ENCODE peak calls at places on chromosomes 7 and 10, in seven cellular contexts. One of them, this sample, is unnamed.

GRCh38 chr7:142516038-142516501 is 233.2 kb upstream of the PRSS1 start:
- DNase-seq in NCI-H460: peak
- DNase-seq in natural killer cell: no peak
- DNase-seq in cardiac fibroblast: peak
- DNase-seq in endodermal cell: peak
- DNase-seq in type B pancreatic cell: no peak
- DNase-seq in CD8-positive, alpha-beta memory T cell: no peak
- DNase-seq in this sample: peak

GRCh38 chr10:43028143-43028542 is 48.7 kb upstream of the RET start:
- DNase-seq in NCI-H460: no peak
- DNase-seq in natural killer cell: no peak
- DNase-seq in cardiac fibroblast: no peak
- DNase-seq in endodermal cell: no peak
- DNase-seq in type B pancreatic cell: no peak
- DNase-seq in CD8-positive, alpha-beta memory T cell: no peak
- DNase-seq in this sample: no peak

GRCh38 chr7:6505685-6506559 is 45.3 kb downstream of the GRID2IP start:
- DNase-seq in NCI-H460: no peak
- DNase-seq in natural killer cell: no peak
- DNase-seq in cardiac fibroblast: no peak
- DNase-seq in endodermal cell: peak
- DNase-seq in type B pancreatic cell: no peak
- DNase-seq in CD8-positive, alpha-beta memory T cell: no peak
- DNase-seq in this sample: no peak

GRCh38 chr7:47239034-47239433 is 342.9 kb downstream of the TNS3 start:
- DNase-seq in NCI-H460: no peak
- DNase-seq in natural killer cell: no peak
- DNase-seq in cardiac fibroblast: no peak
- DNase-seq in endodermal cell: no peak
- DNase-seq in type B pancreatic cell: no peak
- DNase-seq in CD8-positive, alpha-beta memory T cell: no peak
- DNase-seq in this sample: no peak

GRCh38 chr7:6416516-6417145 is 31.1 kb downstream of the DAGLB start:
- DNase-seq in NCI-H460: no peak
- DNase-seq in natural killer cell: no peak
- DNase-seq in cardiac fibroblast: peak
- DNase-seq in endodermal cell: peak
- DNase-seq in type B pancreatic cell: no peak
- DNase-seq in CD8-positive, alpha-beta memory T cell: no peak
- DNase-seq in this sample: no peak

GRCh38 chr7:29442146-29442545 is 121.5 kb upstream of the PRR15 start:
- DNase-seq in NCI-H460: no peak
- DNase-seq in natural killer cell: no peak
- DNase-seq in cardiac fibroblast: peak
- DNase-seq in endodermal cell: peak
- DNase-seq in type B pancreatic cell: no peak
- DNase-seq in CD8-positive, alpha-beta memory T cell: no peak
- DNase-seq in this sample: peak

GRCh38 chr7:44977304-44977858 is 1.4 kb downstream of the MYO1G start:
- DNase-seq in NCI-H460: no peak
- DNase-seq in natural killer cell: peak
- DNase-seq in cardiac fibroblast: no peak
- DNase-seq in endodermal cell: no peak
- DNase-seq in type B pancreatic cell: no peak
- DNase-seq in CD8-positive, alpha-beta memory T cell: peak
- DNase-seq in this sample: peak

GRCh38 chr7:46707973-46708372 is 786.9 kb upstream of the IGFBP3 start:
- DNase-seq in NCI-H460: no peak
- DNase-seq in natural killer cell: no peak
- DNase-seq in cardiac fibroblast: no peak
- DNase-seq in endodermal cell: no peak
- DNase-seq in type B pancreatic cell: no peak
- DNase-seq in CD8-positive, alpha-beta memory T cell: no peak
- DNase-seq in this sample: no peak

GRCh38 chr7:44767912-44768662 is 19.4 kb downstream of the ZMIZ2 start:
- DNase-seq in NCI-H460: no peak
- DNase-seq in natural killer cell: no peak
- DNase-seq in cardiac fibroblast: peak
- DNase-seq in endodermal cell: no peak
- DNase-seq in type B pancreatic cell: no peak
- DNase-seq in CD8-positive, alpha-beta memory T cell: no peak
- DNase-seq in this sample: peak

GRCh38 chr7:110994028-110994967 is 96.6 kb upstream of the LRRN3 start:
- DNase-seq in NCI-H460: no peak
- DNase-seq in natural killer cell: no peak
- DNase-seq in cardiac fibroblast: no peak
- DNase-seq in endodermal cell: no peak
- DNase-seq in type B pancreatic cell: no peak
- DNase-seq in CD8-positive, alpha-beta memory T cell: no peak
- DNase-seq in this sample: no peak

GRCh38 chr7:116727432-116728009 is 55.5 kb downstream of the MET start:
- DNase-seq in NCI-H460: no peak
- DNase-seq in natural killer cell: no peak
- DNase-seq in cardiac fibroblast: no peak
- DNase-seq in endodermal cell: no peak
- DNase-seq in type B pancreatic cell: no peak
- DNase-seq in CD8-positive, alpha-beta memory T cell: no peak
- DNase-seq in this sample: peak

GRCh38 chr10:18297659-18298058 is 157.4 kb downstream of the CACNB2 start:
- DNase-seq in NCI-H460: no peak
- DNase-seq in natural killer cell: no peak
- DNase-seq in cardiac fibroblast: no peak
- DNase-seq in endodermal cell: no peak
- DNase-seq in type B pancreatic cell: no peak
- DNase-seq in CD8-positive, alpha-beta memory T cell: no peak
- DNase-seq in this sample: no peak

GRCh38 chr10:131148270-131148669 is 163.3 kb downstream of the TCERG1L start:
- DNase-seq in NCI-H460: no peak
- DNase-seq in natural killer cell: no peak
- DNase-seq in cardiac fibroblast: no peak
- DNase-seq in endodermal cell: no peak
- DNase-seq in type B pancreatic cell: no peak
- DNase-seq in CD8-positive, alpha-beta memory T cell: no peak
- DNase-seq in this sample: no peak

GRCh38 chr7:44705434-44705833 is 43.2 kb upstream of the ZMIZ2 start:
- DNase-seq in NCI-H460: no peak
- DNase-seq in natural killer cell: no peak
- DNase-seq in cardiac fibroblast: no peak
- DNase-seq in endodermal cell: no peak
- DNase-seq in type B pancreatic cell: no peak
- DNase-seq in CD8-positive, alpha-beta memory T cell: no peak
- DNase-seq in this sample: no peak

GRCh38 chr10:27679996-27680395 is 65.6 kb downstream of the MKX start:
- DNase-seq in NCI-H460: no peak
- DNase-seq in natural killer cell: no peak
- DNase-seq in cardiac fibroblast: no peak
- DNase-seq in endodermal cell: no peak
- DNase-seq in type B pancreatic cell: no peak
- DNase-seq in CD8-positive, alpha-beta memory T cell: no peak
- DNase-seq in this sample: peak

GRCh38 chr7:112080974-112081373 is 125.2 kb downstream of the DOCK4 start:
- DNase-seq in NCI-H460: peak
- DNase-seq in natural killer cell: no peak
- DNase-seq in cardiac fibroblast: peak
- DNase-seq in endodermal cell: no peak
- DNase-seq in type B pancreatic cell: no peak
- DNase-seq in CD8-positive, alpha-beta memory T cell: no peak
- DNase-seq in this sample: no peak

GRCh38 chr7:2632717-2633537 is 1.1 kb downstream of the TTYH3 start:
- DNase-seq in NCI-H460: no peak
- DNase-seq in natural killer cell: peak
- DNase-seq in cardiac fibroblast: peak
- DNase-seq in endodermal cell: peak
- DNase-seq in type B pancreatic cell: peak
- DNase-seq in CD8-positive, alpha-beta memory T cell: peak
- DNase-seq in this sample: peak

GRCh38 chr10:88196298-88196697 is 332.9 kb downstream of the PTEN start:
- DNase-seq in NCI-H460: no peak
- DNase-seq in natural killer cell: no peak
- DNase-seq in cardiac fibroblast: peak
- DNase-seq in endodermal cell: no peak
- DNase-seq in type B pancreatic cell: no peak
- DNase-seq in CD8-positive, alpha-beta memory T cell: no peak
- DNase-seq in this sample: peak

GRCh38 chr10:97222346-97222961 is 36.7 kb upstream of the SLIT1 start:
- DNase-seq in NCI-H460: no peak
- DNase-seq in natural killer cell: no peak
- DNase-seq in cardiac fibroblast: no peak
- DNase-seq in endodermal cell: peak
- DNase-seq in type B pancreatic cell: no peak
- DNase-seq in CD8-positive, alpha-beta memory T cell: no peak
- DNase-seq in this sample: no peak

GRCh38 chr10:122543676-122544075 is 16.9 kb upstream of the DMBT1 start:
- DNase-seq in NCI-H460: no peak
- DNase-seq in natural killer cell: no peak
- DNase-seq in cardiac fibroblast: no peak
- DNase-seq in endodermal cell: peak
- DNase-seq in type B pancreatic cell: no peak
- DNase-seq in CD8-positive, alpha-beta memory T cell: no peak
- DNase-seq in this sample: no peak

GRCh38 chr7:44368885-44369284 is 43.5 kb upstream of the CAMK2B start:
- DNase-seq in NCI-H460: no peak
- DNase-seq in natural killer cell: no peak
- DNase-seq in cardiac fibroblast: peak
- DNase-seq in endodermal cell: no peak
- DNase-seq in type B pancreatic cell: no peak
- DNase-seq in CD8-positive, alpha-beta memory T cell: no peak
- DNase-seq in this sample: peak

GRCh38 chr10:89479255-89479654 is 56.1 kb downstream of the SLC16A12 start:
- DNase-seq in NCI-H460: no peak
- DNase-seq in natural killer cell: no peak
- DNase-seq in cardiac fibroblast: peak
- DNase-seq in endodermal cell: no peak
- DNase-seq in type B pancreatic cell: no peak
- DNase-seq in CD8-positive, alpha-beta memory T cell: no peak
- DNase-seq in this sample: peak

GRCh38 chr7:151853896-151854807 is 22.8 kb downstream of the PRKAG2 start:
- DNase-seq in NCI-H460: no peak
- DNase-seq in natural killer cell: no peak
- DNase-seq in cardiac fibroblast: no peak
- DNase-seq in endodermal cell: no peak
- DNase-seq in type B pancreatic cell: no peak
- DNase-seq in CD8-positive, alpha-beta memory T cell: no peak
- DNase-seq in this sample: peak

GRCh38 chr7:39741942-39742623 is 118.7 kb downstream of the RALA start:
- DNase-seq in NCI-H460: no peak
- DNase-seq in natural killer cell: peak
- DNase-seq in cardiac fibroblast: peak
- DNase-seq in endodermal cell: peak
- DNase-seq in type B pancreatic cell: no peak
- DNase-seq in CD8-positive, alpha-beta memory T cell: peak
- DNase-seq in this sample: peak

GRCh38 chr7:23925088-23925487 is 215.1 kb downstream of the STK31 start:
- DNase-seq in NCI-H460: no peak
- DNase-seq in natural killer cell: no peak
- DNase-seq in cardiac fibroblast: no peak
- DNase-seq in endodermal cell: no peak
- DNase-seq in type B pancreatic cell: no peak
- DNase-seq in CD8-positive, alpha-beta memory T cell: no peak
- DNase-seq in this sample: no peak

GRCh38 chr10:62049815-62050626 is 148.5 kb downstream of the ARID5B start:
- DNase-seq in NCI-H460: no peak
- DNase-seq in natural killer cell: no peak
- DNase-seq in cardiac fibroblast: peak
- DNase-seq in endodermal cell: no peak
- DNase-seq in type B pancreatic cell: no peak
- DNase-seq in CD8-positive, alpha-beta memory T cell: no peak
- DNase-seq in this sample: peak

GRCh38 chr7:151248191-151249033 is at the start of gene SMARCD3:
- DNase-seq in NCI-H460: peak
- DNase-seq in natural killer cell: no peak
- DNase-seq in cardiac fibroblast: peak
- DNase-seq in endodermal cell: peak
- DNase-seq in type B pancreatic cell: peak
- DNase-seq in CD8-positive, alpha-beta memory T cell: no peak
- DNase-seq in this sample: peak

GRCh38 chr10:132841254-132841975 is 55.5 kb upstream of the NKX6-2 start:
- DNase-seq in NCI-H460: no peak
- DNase-seq in natural killer cell: no peak
- DNase-seq in cardiac fibroblast: no peak
- DNase-seq in endodermal cell: no peak
- DNase-seq in type B pancreatic cell: peak
- DNase-seq in CD8-positive, alpha-beta memory T cell: no peak
- DNase-seq in this sample: no peak

GRCh38 chr10:62724465-62724864 is 80.1 kb upstream of the ADO start:
- DNase-seq in NCI-H460: no peak
- DNase-seq in natural killer cell: no peak
- DNase-seq in cardiac fibroblast: no peak
- DNase-seq in endodermal cell: no peak
- DNase-seq in type B pancreatic cell: no peak
- DNase-seq in CD8-positive, alpha-beta memory T cell: no peak
- DNase-seq in this sample: no peak

GRCh38 chr10:99394761-99395386 is 35.5 kb downstream of the GOT1 start:
- DNase-seq in NCI-H460: no peak
- DNase-seq in natural killer cell: no peak
- DNase-seq in cardiac fibroblast: no peak
- DNase-seq in endodermal cell: no peak
- DNase-seq in type B pancreatic cell: no peak
- DNase-seq in CD8-positive, alpha-beta memory T cell: no peak
- DNase-seq in this sample: no peak

GRCh38 chr10:61029411-61029810 is 85.4 kb upstream of the RHOBTB1 start:
- DNase-seq in NCI-H460: no peak
- DNase-seq in natural killer cell: no peak
- DNase-seq in cardiac fibroblast: no peak
- DNase-seq in endodermal cell: no peak
- DNase-seq in type B pancreatic cell: no peak
- DNase-seq in CD8-positive, alpha-beta memory T cell: no peak
- DNase-seq in this sample: peak

This sample was measured in GM23248.